ENCODE peak calls at places on chromosomes 6 and 20, in seven cellular contexts. Y is HepG2, M is coronary artery, P is bronchial epithelial cell, J is choroid plexus epithelial cell, H is cardiac fibroblast, K is SK-N-SH. V is an unnamed sample.

GRCh38 chr20:50304883-50305635 is 114.4 kb downstream of the CEBPB start:
- DNase-seq in Y (peak), M (peak), P (no peak), J (peak), H (peak), K (peak), V (peak)

GRCh38 chr6:17417817-17418216 is 24.4 kb downstream of the CAP2 start:
- DNase-seq in Y (no peak), M (no peak), P (peak), J (peak), H (peak), K (peak), V (no peak)

GRCh38 chr6:14736231-14736953 is 509.5 kb upstream of the JARID2 start:
- DNase-seq in Y (no peak), M (no peak), P (no peak), J (no peak), H (no peak), K (no peak), V (no peak)

GRCh38 chr6:34098045-34098936 is 47.6 kb downstream of the GRM4 start:
- DNase-seq in Y (no peak), M (no peak), P (no peak), J (no peak), H (no peak), K (no peak), V (no peak)

GRCh38 chr6:10426781-10427279 is 12.0 kb upstream of the TFAP2A start:
- DNase-seq in Y (no peak), M (no peak), P (no peak), J (no peak), H (no peak), K (no peak), V (no peak)

GRCh38 chr6:149060300-149060984 is 257.1 kb upstream of the TAB2 start:
- DNase-seq in Y (peak), M (no peak), P (no peak), J (peak), H (peak), K (peak), V (no peak)

GRCh38 chr6:5085638-5086293 is 625 bp downstream of the PPP1R3G start:
- DNase-seq in Y (no peak), M (no peak), P (no peak), J (peak), H (peak), K (peak), V (no peak)

GRCh38 chr6:87154641-87155271 is 609 bp upstream of the ZNF292 start:
- DNase-seq in Y (no peak), M (no peak), P (peak), J (peak), H (peak), K (peak), V (no peak)

GRCh38 chr20:4661191-4661590 is 60.5 kb upstream of the PRND start:
- DNase-seq in Y (no peak), M (no peak), P (no peak), J (no peak), H (no peak), K (no peak), V (no peak)

GRCh38 chr20:37669773-37670236 is 24.0 kb upstream of the CTNNBL1 start:
- DNase-seq in Y (no peak), M (no peak), P (no peak), J (no peak), H (no peak), K (no peak), V (no peak)

GRCh38 chr20:13671500-13672288 is 33.0 kb upstream of the TASP1 start:
- DNase-seq in Y (no peak), M (no peak), P (peak), J (peak), H (peak), K (no peak), V (no peak)

GRCh38 chr6:12071064-12071615 is 59.0 kb downstream of the HIVEP1 start:
- DNase-seq in Y (no peak), M (no peak), P (peak), J (no peak), H (no peak), K (no peak), V (no peak)

GRCh38 chr6:4660377-4661321 is 115.6 kb upstream of the CDYL start:
- DNase-seq in Y (no peak), M (peak), P (no peak), J (no peak), H (no peak), K (no peak), V (no peak)

GRCh38 chr20:11850901-11851300 is 66.8 kb upstream of the BTBD3 start:
- DNase-seq in Y (no peak), M (no peak), P (peak), J (peak), H (peak), K (no peak), V (peak)

GRCh38 chr20:37267684-37268313 is 6.2 kb upstream of the GHRH start:
- DNase-seq in Y (no peak), M (no peak), P (no peak), J (no peak), H (no peak), K (no peak), V (peak)

GRCh38 chr20:57654998-57655811 is 35.0 kb upstream of the ZBP1 start:
- DNase-seq in Y (no peak), M (peak), P (no peak), J (no peak), H (no peak), K (peak), V (peak)

GRCh38 chr6:39357998-39358686 is 35.6 kb upstream of the KCNK16 start:
- DNase-seq in Y (no peak), M (peak), P (peak), J (peak), H (peak), K (peak), V (no peak)

GRCh38 chr20:56760610-56761009 is 131.5 kb downstream of the TFAP2C start:
- DNase-seq in Y (no peak), M (no peak), P (no peak), J (no peak), H (no peak), K (no peak), V (no peak)

GRCh38 chr6:105560611-105561066 is 157.8 kb upstream of the PREP start:
- DNase-seq in Y (no peak), M (no peak), P (peak), J (peak), H (peak), K (no peak), V (no peak)

GRCh38 chr20:7841967-7842301 is 98.3 kb downstream of the HAO1 start:
- DNase-seq in Y (no peak), M (no peak), P (peak), J (peak), H (peak), K (no peak), V (peak)

GRCh38 chr20:47274449-47275108 is 81.9 kb downstream of the ZMYND8 start:
- DNase-seq in Y (peak), M (peak), P (peak), J (peak), H (peak), K (no peak), V (no peak)

GRCh38 chr6:53466257-53466656 is 78.6 kb downstream of the GCLC start:
- DNase-seq in Y (no peak), M (no peak), P (peak), J (peak), H (peak), K (no peak), V (no peak)

GRCh38 chr6:132813173-132813856 is 1.1 kb upstream of the RPS12 start:
- DNase-seq in Y (peak), M (no peak), P (peak), J (peak), H (peak), K (no peak), V (no peak)

GRCh38 chr6:138805431-138805830 is 9.5 kb downstream of the ECT2L start:
- DNase-seq in Y (no peak), M (no peak), P (no peak), J (peak), H (peak), K (no peak), V (no peak)

GRCh38 chr20:53399592-53400335 is 193.9 kb downstream of the ZNF217 start:
- DNase-seq in Y (no peak), M (no peak), P (no peak), J (no peak), H (no peak), K (no peak), V (no peak)

GRCh38 chr6:36347635-36348034 is 10.9 kb upstream of the BNIP5 start:
- DNase-seq in Y (no peak), M (no peak), P (no peak), J (peak), H (no peak), K (no peak), V (no peak)

GRCh38 chr6:55866110-55866509 is 9.3 kb downstream of the BMP5 start:
- DNase-seq in Y (no peak), M (no peak), P (peak), J (no peak), H (no peak), K (no peak), V (no peak)

GRCh38 chr6:158018370-158018771 is 36.7 kb downstream of the SYNJ2 start:
- DNase-seq in Y (no peak), M (no peak), P (no peak), J (peak), H (peak), K (no peak), V (no peak)

GRCh38 chr6:39059496-39060310 is 11.1 kb downstream of the GLP1R start:
- DNase-seq in Y (no peak), M (no peak), P (no peak), J (no peak), H (peak), K (peak), V (no peak)

GRCh38 chr20:49969234-49969633 is 13.5 kb upstream of the SNAI1 start:
- DNase-seq in Y (no peak), M (no peak), P (peak), J (no peak), H (no peak), K (no peak), V (no peak)

GRCh38 chr6:38052035-38052434 is 232.5 kb downstream of the ZFAND3 start:
- DNase-seq in Y (no peak), M (no peak), P (peak), J (no peak), H (no peak), K (no peak), V (no peak)

GRCh38 chr6:90121982-90122381 is 174.7 kb downstream of the BACH2 start:
- DNase-seq in Y (no peak), M (no peak), P (peak), J (no peak), H (peak), K (no peak), V (no peak)

GRCh38 chr6:25122001-25122400 is 157.2 kb upstream of the CARMIL1 start:
- DNase-seq in Y (no peak), M (no peak), P (no peak), J (peak), H (peak), K (peak), V (no peak)

GRCh38 chr6:36349240-36349639 is 12.6 kb upstream of the BNIP5 start:
- DNase-seq in Y (no peak), M (no peak), P (peak), J (no peak), H (no peak), K (no peak), V (no peak)

GRCh38 chr6:70694371-70694770 is 26.7 kb downstream of the SMAP1 start:
- DNase-seq in Y (no peak), M (no peak), P (no peak), J (no peak), H (no peak), K (no peak), V (no peak)

GRCh38 chr6:29685718-29686326 is 4.9 kb upstream of the ZFP57 start:
- DNase-seq in Y (no peak), M (no peak), P (peak), J (no peak), H (peak), K (no peak), V (no peak)

GRCh38 chr6:143745160-143746133 is 67.7 kb downstream of the PHACTR2 start:
- DNase-seq in Y (peak), M (no peak), P (peak), J (peak), H (peak), K (peak), V (no peak)
- H3K4me3 ChIP-seq in Y (peak), M (peak), P (no peak), J (peak), H (no peak), K (no peak), V (no peak)

GRCh38 chr6:13538600-13538999 is 35.8 kb upstream of the SIRT5 start:
- DNase-seq in Y (no peak), M (no peak), P (no peak), J (no peak), H (no peak), K (no peak), V (no peak)

GRCh38 chr6:13538084-13538483 is 36.3 kb upstream of the SIRT5 start:
- DNase-seq in Y (peak), M (no peak), P (peak), J (peak), H (peak), K (peak), V (no peak)

GRCh38 chr6:13544454-13545186 is 29.8 kb upstream of the SIRT5 start:
- DNase-seq in Y (no peak), M (no peak), P (no peak), J (no peak), H (no peak), K (no peak), V (no peak)

GRCh38 chr6:13539572-13539971 is 34.8 kb upstream of the SIRT5 start:
- DNase-seq in Y (no peak), M (no peak), P (no peak), J (no peak), H (no peak), K (no peak), V (no peak)

DNA sequence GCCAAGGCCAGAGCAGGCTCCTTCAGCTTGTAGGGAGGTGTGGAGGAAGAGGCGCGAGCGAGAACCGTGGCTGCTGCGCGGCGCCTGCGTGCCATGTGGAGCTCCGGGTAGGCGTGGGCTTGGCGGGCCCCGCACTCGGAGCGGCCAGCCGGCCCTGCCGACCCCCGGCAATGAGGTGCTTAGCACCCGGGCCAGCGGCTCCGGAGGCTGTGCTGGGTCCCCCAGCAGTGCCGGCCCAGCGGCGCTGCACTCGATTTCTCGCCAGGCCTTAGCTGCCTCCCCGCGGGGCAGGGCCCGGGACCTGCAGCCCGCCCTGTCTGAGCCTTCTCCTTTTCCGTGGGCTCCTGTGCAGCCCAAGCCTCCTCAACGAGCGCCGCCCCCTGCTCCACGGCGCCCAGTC is 32.9 kb upstream of the SIRT5 start:
- DNase-seq in Y (no peak), M (no peak), P (no peak), J (no peak), H (no peak), K (no peak), V (no peak)
- TF ChIP-seq CTCF in Y (no peak), M (no peak), P (no peak), J (no peak), H (no peak), K (no peak), V (no peak)

DNA sequence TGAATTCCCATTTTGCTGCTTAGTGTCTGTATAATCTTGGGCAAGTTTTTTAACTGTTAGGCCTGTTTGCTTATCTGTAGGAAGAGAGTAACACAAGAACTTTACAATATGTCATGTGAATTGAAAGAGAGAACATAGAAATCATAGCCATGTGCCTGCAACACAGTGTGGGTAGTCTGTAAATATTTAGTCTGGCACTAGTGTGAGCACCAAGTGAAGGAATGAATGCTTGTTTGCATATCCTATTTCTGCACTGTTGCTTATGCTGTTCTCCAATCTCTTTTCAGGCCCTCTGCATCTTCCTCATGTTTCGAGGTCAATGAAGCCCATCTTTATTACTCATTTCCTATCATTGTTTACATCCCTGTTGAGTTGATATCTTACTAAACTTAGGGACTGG is 49.2 kb downstream of the CBFA2T2 start:
- DNase-seq in Y (peak), M (no peak), P (peak), J (peak), H (peak), K (no peak), V (no peak)
- H3K4me3 ChIP-seq in Y (no peak), M (no peak), P (no peak), J (no peak), H (no peak), K (no peak), V (no peak)

GRCh38 chr6:23414204-23414501 is 711.9 kb upstream of the NRSN1 start:
- DNase-seq in Y (no peak), M (no peak), P (peak), J (peak), H (peak), K (peak), V (no peak)
- TF ChIP-seq CTCF in Y (no peak), M (no peak), P (peak), J (peak), H (peak), K (peak), V (peak)

DNA sequence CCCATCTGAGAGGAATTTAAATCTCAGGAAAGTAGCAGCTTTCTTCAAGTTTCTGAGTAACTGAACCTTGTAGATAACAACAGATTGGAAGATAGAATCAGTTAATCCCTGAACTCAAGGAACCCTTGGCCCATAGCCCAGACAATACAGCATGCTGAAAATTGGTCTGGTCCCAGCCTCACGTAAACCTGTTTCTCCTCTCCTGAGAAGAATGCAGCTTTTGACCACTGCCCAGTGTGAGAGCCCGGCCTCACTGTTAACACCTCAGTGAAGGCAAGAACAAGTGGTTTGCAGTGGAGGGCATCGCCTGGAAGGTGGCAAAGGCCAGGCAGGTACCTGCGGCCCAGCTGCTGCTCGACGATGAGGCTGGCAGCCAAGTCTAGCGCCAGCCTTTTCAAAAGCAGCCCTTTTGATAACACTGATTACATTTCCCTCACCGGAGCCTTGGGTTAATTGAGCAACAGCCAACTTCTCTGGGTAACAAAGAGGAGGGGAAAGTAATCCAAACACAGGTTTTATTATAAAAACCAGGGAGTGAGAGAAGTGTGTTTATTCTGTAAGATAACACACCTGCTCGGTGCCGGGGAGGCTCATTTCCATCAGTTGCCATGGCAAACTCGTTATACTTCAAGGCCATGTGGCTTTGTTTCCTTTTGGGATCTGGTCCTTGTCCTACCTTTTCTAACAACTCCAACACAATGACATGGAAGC is 54.0 kb downstream of the TRAF3IP2 start:
- DNase-seq in Y (peak), M (no peak), P (no peak), J (peak), H (no peak), K (no peak), V (no peak)
- H3K4me3 ChIP-seq in Y (no peak), M (peak), P (no peak), J (no peak), H (no peak), K (no peak), V (no peak)

GRCh38 chr6:162343196-162343901 is 384.2 kb downstream of the PRKN start:
- DNase-seq in Y (no peak), M (no peak), P (no peak), J (no peak), H (no peak), K (peak), V (no peak)
- TF ChIP-seq CTCF in Y (no peak), M (no peak), P (no peak), J (peak), H (no peak), K (no peak), V (no peak)

GRCh38 chr6:32439139-32439538 is 548 bp upstream of the HLA-DRA start:
- DNase-seq in Y (no peak), M (no peak), P (no peak), J (no peak), H (no peak), K (no peak), V (no peak)

GRCh38 chr6:32442977-32443552 is 3.4 kb downstream of the HLA-DRA start:
- DNase-seq in Y (no peak), M (no peak), P (no peak), J (no peak), H (no peak), K (no peak), V (no peak)

GRCh38 chr6:32442243-32442667 is 2.6 kb downstream of the HLA-DRA start:
- DNase-seq in Y (no peak), M (no peak), P (no peak), J (no peak), H (no peak), K (no peak), V (no peak)

GRCh38 chr6:32436995-32437836 is 2.5 kb upstream of the HLA-DRA start:
- DNase-seq in Y (no peak), M (no peak), P (peak), J (peak), H (peak), K (no peak), V (no peak)

GRCh38 chr6:32439708-32440214 is at the start of gene HLA-DRA:
- DNase-seq in Y (peak), M (no peak), P (peak), J (peak), H (peak), K (peak), V (no peak)
- H3K4me3 ChIP-seq in Y (no peak), M (peak), P (no peak), J (no peak), H (no peak), K (no peak), V (no peak)

V was measured in RWPE2.